ENCODE peak calls at places on chromosome 11, in four cellular contexts. K is stimulated activated naive CD8-positive, alpha-beta T cell treated with anti-CD3 and anti-CD28 coated beads, Interleukin-15, Interleukin-2, amounts not matched to agents 100 U/mL and 50 U/mL, for 24 hours; X is left ventricle myocardium inferior; H is endothelial cell. Y is an unnamed sample.

GRCh38 chr11:8870461-8871282 is 40.3 kb upstream of the AKIP1 start:
- DNase-seq in X (peak; percentile 57), K (peak; percentile 20), H (peak; percentile 62), Y (peak; percentile 69)

GRCh38 chr11:108654994-108655631 is 9.8 kb upstream of the DDX10 start:
- DNase-seq in K (peak; percentile 45), X (no peak), H (peak; percentile 46), Y (peak; percentile 74)

GRCh38 chr11:19788435-19788834 is 75.8 kb downstream of the NAV2 start:
- DNase-seq in K (no peak), H (no peak), X (no peak), Y (no peak)

GRCh38 chr11:64396079-64396591 is 37.2 kb downstream of the RPS6KA4 start:
- DNase-seq in H (peak; percentile 14), K (no peak), X (no peak), Y (peak; percentile 18)

GRCh38 chr11:1305558-1306056 is 3.8 kb downstream of the TOLLIP start:
- DNase-seq in H (no peak), X (no peak), K (no peak), Y (no peak)

GRCh38 chr11:124977006-124977405 is 23.0 kb downstream of the CCDC15 start:
- DNase-seq in X (no peak), H (no peak), K (no peak), Y (no peak)

GRCh38 chr11:85531498-85531897 is 95.6 kb downstream of the DLG2 start:
- DNase-seq in K (no peak), X (no peak), H (no peak), Y (no peak)

GRCh38 chr11:72524711-72525110 is 90.4 kb upstream of the CLPB start:
- DNase-seq in K (no peak), X (no peak), H (no peak), Y (peak; percentile 79)

GRCh38 chr11:29310016-29310415 is 706.8 kb downstream of the KCNA4 start:
- DNase-seq in K (no peak), H (no peak), X (no peak), Y (peak; percentile 83)

GRCh38 chr11:61158691-61159381 is 2.4 kb downstream of the VPS37C start:
- DNase-seq in H (no peak), X (no peak), K (no peak), Y (peak; percentile 68)

GRCh38 chr11:9219115-9219514 is 46.0 kb downstream of the DENND5A start:
- DNase-seq in X (no peak), H (no peak), K (no peak), Y (no peak)

GRCh38 chr11:12744831-12745502 is 70.7 kb downstream of the TEAD1 start:
- DNase-seq in K (no peak), H (no peak), X (peak; percentile 49), Y (no peak)

GRCh38 chr11:60169264-60169915 is 13.5 kb downstream of the MS4A6A start:
- DNase-seq in H (no peak), X (no peak), K (peak; percentile 10), Y (peak; percentile 40)

GRCh38 chr11:113542420-113542819 is 67.2 kb upstream of the DRD2 start:
- DNase-seq in H (no peak), K (no peak), X (no peak), Y (no peak)

GRCh38 chr11:47056261-47056915 is 119.8 kb downstream of the CSTPP1 start:
- DNase-seq in X (no peak), H (no peak), K (no peak), Y (peak; percentile 31)

GRCh38 chr11:10518891-10519290 is 22.1 kb downstream of the RNF141 start:
- DNase-seq in H (no peak), K (no peak), X (no peak), Y (no peak)

GRCh38 chr11:114594703-114595102 is 883 bp downstream of the NXPE4 start:
- DNase-seq in K (no peak), H (no peak), X (no peak), Y (no peak)

GRCh38 chr11:92550411-92550810 is 325.8 kb downstream of the FAT3 start:
- DNase-seq in K (no peak), H (no peak), X (no peak), Y (no peak)

GRCh38 chr11:16787035-16787744 is 48.7 kb downstream of the C11orf58 start:
- DNase-seq in K (no peak), H (no peak), X (no peak), Y (peak; percentile 25)

GRCh38 chr11:31987118-31988005 is 103.5 kb upstream of the RCN1 start:
- DNase-seq in X (no peak), K (peak; percentile 6), H (peak; percentile 38), Y (no peak)

GRCh38 chr11:76597533-76598425 is 72.8 kb downstream of the LRRC32 start:
- DNase-seq in K (no peak), H (no peak), X (no peak), Y (no peak)

GRCh38 chr11:29002816-29003215 is 894.6 kb downstream of the METTL15 start:
- DNase-seq in K (no peak), H (no peak), X (no peak), Y (no peak)